ENCODE peak calls at places on chromosomes 5 and 9, in five cellular contexts. T is IMR-90, U is pancreas, H is tibial artery, M is hepatocyte. I is an unnamed sample. For H3K9me3 and H3K4me1, the result is how much of the 10 kb centered on the place peaks cover.

GRCh38 chr5:136729901-136730355 is 364.6 kb upstream of the TRPC7 start:
- DNase-seq in T (peak), U (no peak), H (no peak), M (peak), I (no peak)

GRCh38 chr9:108083796-108084352 is 594.3 kb upstream of the KLF4 start:
- DNase-seq in T (no peak), U (no peak), H (peak), M (no peak), I (no peak)

GRCh38 chr5:163259495-163259894 is 177.9 kb upstream of the CCNG1 start:
- DNase-seq in T (no peak), U (no peak), H (no peak), M (no peak), I (no peak)

GRCh38 chr9:137642892-137643291 is 24.1 kb downstream of the EHMT1 start:
- DNase-seq in T (no peak), U (no peak), H (no peak), M (no peak), I (no peak)

GRCh38 chr5:4511996-4512656 is 628.0 kb upstream of the ADAMTS16 start:
- DNase-seq in T (no peak), U (peak), H (no peak), M (peak), I (no peak)

GRCh38 chr9:1100945-1101344 is 50.8 kb downstream of the DMRT2 start:
- DNase-seq in T (peak), U (peak), H (peak), M (no peak), I (no peak)

GRCh38 chr9:129751841-129752801 is 721 bp downstream of the PTGES start:
- DNase-seq in T (no peak), U (no peak), H (no peak), M (no peak), I (no peak)

GRCh38 chr9:36867672-36868471 is 166.2 kb downstream of the PAX5 start:
- DNase-seq in T (no peak), U (peak), H (no peak), M (peak), I (no peak)

DNA sequence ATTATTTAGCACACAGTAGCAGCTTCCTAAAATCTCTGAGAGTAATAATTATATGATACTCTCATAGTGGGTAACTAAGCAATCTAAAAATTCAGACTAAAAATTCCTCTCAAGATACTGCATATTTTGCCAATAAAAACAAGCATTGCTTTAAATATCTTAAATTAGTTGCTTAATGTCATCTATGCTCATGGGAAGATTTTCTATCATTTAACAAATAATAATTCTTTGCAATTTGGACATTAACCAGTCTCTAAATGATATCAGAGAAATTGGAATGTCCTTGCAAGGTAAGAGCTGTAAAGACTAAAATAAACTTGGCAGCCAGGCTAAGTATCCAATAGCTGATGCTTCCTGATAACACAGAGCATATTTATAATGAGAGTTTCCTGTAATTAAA is 221.8 kb downstream of the SNCAIP start:
- DNase-seq in T (no peak), U (no peak), H (no peak), M (no peak), I (no peak)
- H3K9me3 ChIP-seq in T (under half), U (under half), H (under half), M (under half), I (under half)

GRCh38 chr5:127805448-127805847 is 102.3 kb downstream of the CCDC192 start:
- DNase-seq in T (no peak), U (no peak), H (no peak), M (no peak), I (no peak)
- H3K4me1 ChIP-seq in T (under half), U (under half), H (under half), M (under half), I (under half)

GRCh38 chr9:40884072-40884901 is 244.2 kb downstream of the FOXD4L6 start:
- DNase-seq in T (no peak), U (no peak), H (no peak), M (no peak), I (no peak)
- H3K9me3 ChIP-seq in T (under half), U (under half), H (half or more), M (under half), I (under half)

GRCh38 chr5:138491284-138491648 is 26.0 kb downstream of the EGR1 start:
- DNase-seq in T (no peak), U (no peak), H (no peak), M (no peak), I (no peak)
- H3K4me1 ChIP-seq in T (under half), U (under half), H (under half), M (under half), I (under half)

GRCh38 chr9:102796244-102796643 is 198.9 kb upstream of the CYLC2 start:
- DNase-seq in T (no peak), U (no peak), H (no peak), M (no peak), I (no peak)

DNA sequence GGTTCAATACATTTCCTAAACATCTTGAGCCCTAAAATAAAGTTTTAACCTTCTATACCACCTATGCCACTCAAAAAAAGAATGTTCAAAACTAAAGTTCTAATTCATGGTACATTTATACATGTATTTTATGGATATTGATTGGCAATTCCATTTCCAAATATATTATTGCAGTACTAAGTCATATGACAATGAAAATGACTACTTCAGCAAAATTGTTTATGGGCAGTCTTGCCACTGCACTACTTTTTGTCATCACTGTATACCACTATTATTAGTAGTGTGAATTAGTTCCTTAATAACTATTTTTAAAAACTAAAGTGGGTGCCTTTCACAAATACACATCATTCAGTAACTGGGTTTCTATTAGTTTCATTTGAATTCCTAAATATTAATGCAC is 199.6 kb upstream of the CYLC2 start:
- DNase-seq in T (no peak), U (no peak), H (no peak), M (no peak), I (no peak)
- H3K9me3 ChIP-seq in T (under half), U (under half), H (under half), M (under half), I (under half)

DNA sequence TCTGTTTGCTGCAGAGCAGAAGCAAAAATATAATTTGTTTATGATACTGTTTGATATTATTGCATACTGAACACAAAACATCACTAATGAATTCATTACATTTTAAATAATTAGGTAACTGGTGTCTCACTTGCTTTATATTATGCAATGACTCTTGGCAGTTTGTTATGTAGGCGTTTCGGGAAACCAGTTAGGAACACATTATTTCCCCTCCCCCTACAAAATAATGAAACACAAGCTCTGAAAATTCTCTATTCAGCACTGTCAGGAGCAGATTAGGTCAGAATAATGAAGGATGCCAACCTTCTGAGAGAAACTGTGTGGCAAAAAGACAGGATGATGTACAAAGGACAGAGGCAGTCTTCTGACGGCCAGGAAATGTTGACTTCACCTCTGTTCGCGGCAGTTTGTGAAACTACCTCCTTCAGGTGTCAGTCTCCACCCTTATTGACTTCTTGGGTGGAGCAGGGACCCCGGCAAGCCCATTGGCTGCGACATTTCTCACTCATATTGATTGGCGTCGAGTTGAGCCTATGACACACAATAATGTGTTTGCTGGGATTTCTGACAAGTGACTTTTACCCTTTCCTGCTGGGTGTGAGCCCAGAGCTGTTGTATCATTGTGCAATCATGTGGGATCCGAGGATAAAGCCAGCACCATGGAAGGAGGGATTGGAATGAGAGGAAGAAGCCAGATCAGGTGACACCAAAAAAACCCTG is 34.0 kb downstream of the SH3PXD2B start:
- DNase-seq in T (peak), U (peak), H (peak), M (peak), I (no peak)
- H3K4me1 ChIP-seq in T (under half), U (under half), H (half or more), M (under half), I (under half)

I was measured in CD8-positive, alpha-beta memory T cell.